ENCODE peak calls at places on chromosomes 3 and 15, in four cellular contexts. S, Q, O and U are unnamed samples.

GRCh38 chr3:7875858-7876442 is 625.7 kb upstream of the LMCD1 start:
- DNase-seq in S (no peak), Q (no peak), O (peak; percentile 3), U (no peak)

GRCh38 chr15:39248204-39248603 is 332.7 kb upstream of the THBS1 start:
- DNase-seq in S (no peak), Q (no peak), O (peak; percentile 23), U (peak; percentile 48)

GRCh38 chr3:72340476-72341379 is 507.5 kb downstream of the SHQ1 start:
- DNase-seq in S (no peak), Q (no peak), O (no peak), U (peak; percentile 21)

GRCh38 chr3:177777699-177778098 is 580.4 kb upstream of the TBL1XR1 start:
- DNase-seq in S (peak; percentile 69), Q (peak; percentile 72), O (peak; percentile 67), U (peak; percentile 67)

GRCh38 chr3:64341355-64341754 is 116.1 kb upstream of the PRICKLE2 start:
- DNase-seq in S (no peak), Q (no peak), O (no peak), U (peak; percentile 82)

GRCh38 chr15:89406756-89407650 is 72.4 kb upstream of the POLG start:
- DNase-seq in S (no peak), Q (no peak), O (no peak), U (no peak)

GRCh38 chr15:81151389-81151788 is 17.3 kb downstream of the CFAP161 start:
- DNase-seq in S (no peak), Q (no peak), O (no peak), U (no peak)

GRCh38 chr15:48695088-48695834 is 49.8 kb upstream of the FBN1 start:
- DNase-seq in S (no peak), Q (no peak), O (peak; percentile 90), U (peak; percentile 93)

DNA sequence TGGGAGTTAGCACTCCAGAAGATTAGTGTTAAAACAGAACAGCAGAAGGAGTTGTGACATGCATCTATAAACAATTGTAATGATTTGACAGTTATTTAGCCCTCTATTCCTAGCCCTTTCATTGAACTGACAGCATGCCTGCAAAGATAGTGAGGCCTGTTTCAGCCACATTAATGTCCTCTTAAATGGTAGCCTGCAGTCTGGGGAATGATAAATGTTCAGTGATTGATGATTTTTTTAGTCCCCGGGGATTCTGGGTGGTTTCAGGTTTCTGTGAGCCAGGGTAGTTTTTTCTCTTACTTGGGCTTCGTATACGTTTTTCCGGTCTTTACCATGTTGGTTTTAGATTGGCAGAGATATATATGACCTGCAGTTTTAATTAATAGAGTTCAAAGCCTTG is 172.0 kb downstream of the TCF12 start:
- DNase-seq in S (no peak), Q (no peak), O (no peak), U (peak; percentile 20)
- H3K4me3 ChIP-seq in S (no peak overlapping the region), Q (no peak overlapping the region), O (no peak overlapping the region), U (no peak overlapping the region)

GRCh38 chr3:53269888-53270880 is 14.4 kb upstream of the TKT start:
- DNase-seq in S (peak; percentile 82), Q (peak; percentile 75), O (peak; percentile 98), U (peak; percentile 96)

GRCh38 chr3:53273271-53273670 is 17.4 kb upstream of the TKT start:
- DNase-seq in S (no peak), Q (no peak), O (no peak), U (no peak)

GRCh38 chr3:53278667-53279066 is 22.8 kb upstream of the TKT start:
- DNase-seq in S (no peak), Q (no peak), O (no peak), U (no peak)

DNA sequence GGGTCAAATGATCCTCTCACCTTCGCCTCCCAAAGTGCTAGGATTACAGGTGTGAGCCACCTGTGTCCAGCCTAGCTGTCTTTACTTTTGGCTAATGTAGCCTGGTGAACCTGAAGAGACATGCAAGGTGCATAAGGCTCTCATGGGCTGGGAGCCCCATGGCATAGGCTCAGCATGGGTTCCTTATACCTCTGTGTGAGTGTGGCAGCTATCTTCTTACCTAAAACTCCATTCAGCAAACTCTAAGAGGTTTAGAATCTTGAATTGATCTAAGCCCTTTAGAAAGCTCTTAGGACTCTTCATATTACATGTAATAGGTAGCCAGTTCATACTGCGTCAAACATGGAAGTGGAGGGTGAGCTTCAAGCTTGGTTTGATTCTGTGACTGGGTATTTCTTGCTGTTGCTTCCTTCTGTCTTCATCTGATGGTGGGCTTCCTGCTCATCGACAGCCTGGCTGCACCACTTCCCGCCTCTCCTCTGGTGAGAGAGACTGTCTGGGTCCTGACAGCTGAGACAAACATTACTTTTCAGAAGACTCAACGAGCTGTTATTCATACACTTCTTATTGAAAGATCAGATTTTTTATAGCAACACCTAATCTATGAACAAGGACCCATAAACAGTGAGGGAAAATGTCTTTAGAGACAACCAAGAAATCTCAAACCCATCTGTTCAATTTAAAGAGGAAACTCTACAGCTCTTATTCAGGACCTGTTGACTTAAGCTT is 19.3 kb upstream of the TKT start:
- DNase-seq in S (no peak), Q (no peak), O (no peak), U (no peak)
- TF ChIP-seq CTCF in S (no peak), Q (no peak), O (no peak), U (no peak)

DNA sequence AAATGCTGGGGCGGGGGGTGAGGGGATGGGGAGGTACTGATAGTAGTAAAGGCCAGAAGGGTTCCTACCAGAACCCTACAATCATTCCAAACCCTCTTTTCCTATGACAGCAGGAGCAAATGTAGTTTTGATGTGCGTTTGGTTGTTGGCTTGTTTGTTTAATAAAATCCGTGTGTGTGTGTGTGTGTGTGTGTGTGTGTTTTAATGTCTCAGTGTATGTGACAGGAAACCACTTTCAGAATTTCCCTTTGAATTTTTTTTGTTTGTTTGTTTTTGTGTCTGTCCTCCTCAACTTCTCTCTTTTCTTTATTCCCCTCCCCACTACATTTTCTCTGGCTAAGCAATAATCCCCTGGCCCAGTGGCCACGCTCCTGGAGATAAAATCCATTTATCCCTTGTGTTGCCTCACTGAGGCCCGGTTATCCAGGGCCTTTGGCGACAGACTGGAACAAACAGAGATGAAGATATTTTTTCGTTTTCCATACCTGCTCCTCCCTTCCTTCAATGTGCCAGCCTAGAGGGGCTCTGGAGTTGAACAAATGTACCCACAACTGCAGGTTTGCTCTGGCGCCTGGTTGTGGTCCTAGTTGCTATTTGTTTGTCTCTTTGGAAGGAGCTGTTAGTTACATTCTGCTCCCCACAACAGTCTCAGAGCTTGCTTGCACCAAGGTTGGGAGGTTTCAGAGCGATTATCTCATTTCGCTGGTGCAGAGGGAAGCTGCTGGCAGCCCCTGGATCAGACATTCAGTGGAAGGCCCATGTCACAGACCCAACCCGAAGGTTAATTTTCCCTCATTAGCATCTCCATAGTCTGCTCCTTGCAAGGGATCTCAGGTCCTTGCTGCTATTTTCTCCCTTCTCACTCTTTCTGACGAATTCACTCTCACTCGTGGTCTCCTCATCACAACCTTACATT is 17.9 kb downstream of the NR2F2 start:
- DNase-seq in S (no peak), Q (peak; percentile 14), O (peak; percentile 44), U (no peak)
- H3K4me3 ChIP-seq in S (no peak overlapping the region), Q (no peak overlapping the region), O (no peak overlapping the region), U (no peak overlapping the region)

DNA sequence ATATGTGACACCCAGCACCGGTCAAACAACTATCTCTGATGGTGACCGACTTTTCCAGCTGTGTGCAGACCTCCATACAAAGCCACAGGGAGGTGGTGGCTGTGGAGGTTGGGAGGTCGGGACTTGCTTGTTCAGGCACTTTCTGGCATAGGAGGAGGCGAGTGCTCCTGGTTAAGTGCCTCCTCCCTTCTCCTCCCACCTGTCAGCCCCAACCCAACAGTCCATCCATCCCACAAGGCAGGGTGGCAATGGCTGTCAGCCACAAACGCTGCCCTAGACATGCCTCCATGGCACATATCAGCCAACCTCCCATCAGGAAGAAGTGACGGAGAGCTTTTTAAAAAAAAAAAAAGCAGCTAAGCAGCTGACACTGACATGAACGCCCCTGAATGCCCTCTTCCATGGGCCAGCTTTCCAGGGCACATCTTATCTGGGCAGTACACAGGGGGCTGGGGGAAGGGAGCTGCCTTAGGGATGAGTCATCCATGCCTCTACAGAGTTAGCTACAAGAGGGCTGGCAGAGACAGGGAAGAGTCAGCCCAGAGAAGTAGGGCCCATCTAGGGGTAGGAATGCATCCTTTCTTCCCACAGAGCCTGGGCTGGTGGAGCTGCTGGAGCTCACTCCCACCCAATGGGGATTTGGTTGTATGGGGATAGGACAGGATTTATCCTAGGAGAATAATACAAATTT is 41.2 kb downstream of the CCDC12 start:
- DNase-seq in S (peak; percentile 58), Q (no peak), O (peak; percentile 96), U (peak; percentile 92)
- TF ChIP-seq CTCF in S (peak; percentile 45), Q (no peak), O (peak; percentile 90), U (peak; percentile 87)

GRCh38 chr3:16548721-16549120 is 35.2 kb upstream of the RFTN1 start:
- DNase-seq in S (no peak), Q (no peak), O (peak; percentile 65), U (peak; percentile 88)

GRCh38 chr3:16551342-16551976 is 38.0 kb upstream of the RFTN1 start:
- DNase-seq in S (no peak), Q (no peak), O (no peak), U (no peak)

GRCh38 chr3:16547958-16548357 is 34.5 kb upstream of the RFTN1 start:
- DNase-seq in S (no peak), Q (no peak), O (no peak), U (no peak)

GRCh38 chr3:16550676-16551341 is 37.3 kb upstream of the RFTN1 start:
- DNase-seq in S (peak; percentile 64), Q (peak; percentile 81), O (peak; percentile 90), U (peak; percentile 88)

GRCh38 chr3:16550305-16550675 is 36.8 kb upstream of the RFTN1 start:
- DNase-seq in S (no peak), Q (no peak), O (peak; percentile 4), U (no peak)
- H3K4me3 ChIP-seq in S (no peak overlapping the region), Q (no peak overlapping the region), O (peak overlapping the region; percentile 30), U (no peak overlapping the region)

GRCh38 chr3:128782282-128783146 is 56.5 kb downstream of the RAB7A start:
- DNase-seq in S (no peak), Q (no peak), O (no peak), U (no peak)

GRCh38 chr3:128784228-128784627 is 58.2 kb downstream of the RAB7A start:
- DNase-seq in S (no peak), Q (no peak), O (no peak), U (peak; percentile 19)

GRCh38 chr3:128783774-128784173 is 57.8 kb downstream of the RAB7A start:
- DNase-seq in S (no peak), Q (no peak), O (no peak), U (no peak)

GRCh38 chr3:128780438-128780837 is 54.5 kb downstream of the RAB7A start:
- DNase-seq in S (no peak), Q (no peak), O (no peak), U (no peak)

DNA sequence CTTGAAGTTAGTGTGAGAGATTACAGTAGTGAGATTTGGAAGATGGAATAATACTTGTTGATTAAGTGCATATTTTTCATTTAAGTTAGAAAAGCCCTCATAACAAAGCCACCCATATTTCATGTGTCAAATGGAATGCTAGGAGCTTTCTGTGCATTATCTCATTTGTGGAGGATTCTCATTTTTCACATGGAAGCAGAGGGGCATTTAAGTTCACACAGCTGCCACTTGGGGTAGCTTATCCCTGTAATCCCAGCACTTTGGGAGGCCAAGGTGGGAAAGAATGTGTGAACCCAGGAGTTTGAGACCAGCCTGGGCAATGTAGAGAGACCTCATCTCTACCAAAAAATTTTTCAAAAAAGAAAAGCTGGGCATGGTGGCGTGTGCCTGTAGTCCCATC is 55.2 kb downstream of the RAB7A start:
- DNase-seq in S (no peak), Q (no peak), O (no peak), U (no peak)
- TF ChIP-seq CTCF in S (no peak), Q (no peak), O (no peak), U (no peak)

GRCh38 chr3:48664313-48664644 is 1.6 kb upstream of the CELSR3 start:
- DNase-seq in S (no peak), Q (no peak), O (no peak), U (no peak)
- H3K4me3 ChIP-seq in S (no peak overlapping the region), Q (no peak overlapping the region), O (no peak overlapping the region), U (no peak overlapping the region)

GRCh38 chr3:115523467-115523866 is 99.8 kb upstream of the GAP43 start:
- DNase-seq in S (no peak), Q (no peak), O (no peak), U (no peak)

GRCh38 chr3:115525726-115526125 is 97.6 kb upstream of the GAP43 start:
- DNase-seq in S (no peak), Q (no peak), O (no peak), U (no peak)
- TF ChIP-seq CTCF in S (no peak), Q (no peak), O (no peak), U (no peak)